ENCODE peak calls at places on chromosomes 4 and X, in four cellular contexts. One of them, this sample, is unnamed.

GRCh38 chr4:15215118-15215517 is 212.7 kb upstream of the C1QTNF7 start:
- DNase-seq in colonic mucosa: no peak
- DNase-seq in heart left ventricle: no peak
- DNase-seq in choroid plexus epithelial cell: no peak
- DNase-seq in this sample: no peak

GRCh38 chrX:107619836-107620235 is 8.5 kb upstream of the PRPS1 start:
- DNase-seq in heart left ventricle: no peak
- DNase-seq in colonic mucosa: no peak
- DNase-seq in choroid plexus epithelial cell: no peak
- DNase-seq in this sample: no peak

GRCh38 chr4:6345866-6346265 is 76.2 kb downstream of the WFS1 start:
- DNase-seq in choroid plexus epithelial cell: no peak
- DNase-seq in colonic mucosa: no peak
- DNase-seq in heart left ventricle: no peak
- DNase-seq in this sample: no peak

GRCh38 chrX:41142130-41142529 is 56.9 kb downstream of the USP9X start:
- DNase-seq in colonic mucosa: no peak
- DNase-seq in choroid plexus epithelial cell: no peak
- DNase-seq in heart left ventricle: no peak
- DNase-seq in this sample: no peak

GRCh38 chr4:102493794-102494193 is 7.4 kb upstream of the NFKB1 start:
- DNase-seq in heart left ventricle: no peak
- DNase-seq in colonic mucosa: peak
- DNase-seq in choroid plexus epithelial cell: no peak
- DNase-seq in this sample: no peak

GRCh38 chrX:57453901-57454300 is 137.9 kb upstream of the ZXDB start:
- DNase-seq in heart left ventricle: no peak
- DNase-seq in choroid plexus epithelial cell: peak
- DNase-seq in colonic mucosa: no peak
- DNase-seq in this sample: no peak

GRCh38 chr4:19327364-19327763 is 924.3 kb upstream of the SLIT2 start:
- DNase-seq in colonic mucosa: no peak
- DNase-seq in heart left ventricle: no peak
- DNase-seq in choroid plexus epithelial cell: peak
- DNase-seq in this sample: no peak

GRCh38 chrX:10433296-10433965 is 187.0 kb downstream of the MID1 start:
- DNase-seq in choroid plexus epithelial cell: no peak
- DNase-seq in heart left ventricle: no peak
- DNase-seq in colonic mucosa: no peak
- DNase-seq in this sample: no peak

GRCh38 chrX:34624416-34624815 is 32.7 kb downstream of the TMEM47 start:
- DNase-seq in colonic mucosa: no peak
- DNase-seq in choroid plexus epithelial cell: no peak
- DNase-seq in heart left ventricle: no peak
- DNase-seq in this sample: no peak

GRCh38 chrX:24154490-24155034 is 5.0 kb downstream of the ZFX start:
- DNase-seq in heart left ventricle: no peak
- DNase-seq in colonic mucosa: no peak
- DNase-seq in choroid plexus epithelial cell: peak
- DNase-seq in this sample: no peak

GRCh38 chr4:8025668-8026067 is 86.0 kb upstream of the AFAP1 start:
- DNase-seq in colonic mucosa: no peak
- DNase-seq in choroid plexus epithelial cell: no peak
- DNase-seq in heart left ventricle: no peak
- DNase-seq in this sample: no peak

GRCh38 chr4:119050501-119051090 is 85.0 kb upstream of the MYOZ2 start:
- DNase-seq in colonic mucosa: no peak
- DNase-seq in heart left ventricle: no peak
- DNase-seq in choroid plexus epithelial cell: peak
- DNase-seq in this sample: no peak

GRCh38 chrX:20418379-20418778 is 151.7 kb upstream of the RPS6KA3 start:
- DNase-seq in heart left ventricle: no peak
- DNase-seq in choroid plexus epithelial cell: no peak
- DNase-seq in colonic mucosa: no peak
- DNase-seq in this sample: no peak

GRCh38 chrX:22122510-22122909 is 90.4 kb downstream of the PHEX start:
- DNase-seq in choroid plexus epithelial cell: peak
- DNase-seq in heart left ventricle: no peak
- DNase-seq in colonic mucosa: no peak
- DNase-seq in this sample: peak

GRCh38 chrX:73851014-73852009 is 288.3 kb downstream of the CHIC1 start:
- DNase-seq in colonic mucosa: peak
- DNase-seq in choroid plexus epithelial cell: no peak
- DNase-seq in heart left ventricle: peak
- DNase-seq in this sample: no peak

GRCh38 chrX:143340190-143340589 is 177.1 kb downstream of the SPANXN3 start:
- DNase-seq in colonic mucosa: no peak
- DNase-seq in heart left ventricle: no peak
- DNase-seq in choroid plexus epithelial cell: no peak
- DNase-seq in this sample: no peak

GRCh38 chr4:84814100-84814750 is 152.3 kb downstream of the WDFY3 start:
- DNase-seq in colonic mucosa: no peak
- DNase-seq in heart left ventricle: no peak
- DNase-seq in choroid plexus epithelial cell: peak
- DNase-seq in this sample: no peak

GRCh38 chr4:24369630-24370029 is 214.7 kb downstream of the DHX15 start:
- DNase-seq in heart left ventricle: no peak
- DNase-seq in colonic mucosa: no peak
- DNase-seq in choroid plexus epithelial cell: no peak
- DNase-seq in this sample: no peak

GRCh38 chr4:10001757-10002156 is 19.5 kb downstream of the SLC2A9 start:
- DNase-seq in heart left ventricle: no peak
- DNase-seq in colonic mucosa: no peak
- DNase-seq in choroid plexus epithelial cell: no peak
- DNase-seq in this sample: no peak

GRCh38 chrX:78321809-78322208 is 5.6 kb downstream of the CYSLTR1 start:
- DNase-seq in choroid plexus epithelial cell: no peak
- DNase-seq in heart left ventricle: peak
- DNase-seq in colonic mucosa: peak
- DNase-seq in this sample: no peak

GRCh38 chr4:92678292-92678691 is 374.5 kb downstream of the GRID2 start:
- DNase-seq in colonic mucosa: no peak
- DNase-seq in heart left ventricle: no peak
- DNase-seq in choroid plexus epithelial cell: no peak
- DNase-seq in this sample: no peak

GRCh38 chrX:11585174-11585573 is 80.5 kb downstream of the ARHGAP6 start:
- DNase-seq in colonic mucosa: no peak
- DNase-seq in choroid plexus epithelial cell: no peak
- DNase-seq in heart left ventricle: no peak
- DNase-seq in this sample: no peak

GRCh38 chr4:151355155-151355554 is 29.8 kb upstream of the SH3D19 start:
- DNase-seq in choroid plexus epithelial cell: no peak
- DNase-seq in colonic mucosa: no peak
- DNase-seq in heart left ventricle: no peak
- DNase-seq in this sample: no peak

GRCh38 chrX:8868906-8869305 is 67.7 kb upstream of the FAM9A start:
- DNase-seq in colonic mucosa: no peak
- DNase-seq in choroid plexus epithelial cell: peak
- DNase-seq in heart left ventricle: no peak
- DNase-seq in this sample: no peak

GRCh38 chrX:74343327-74343969 is 39.5 kb downstream of the ZCCHC13 start:
- DNase-seq in choroid plexus epithelial cell: no peak
- DNase-seq in heart left ventricle: no peak
- DNase-seq in colonic mucosa: no peak
- DNase-seq in this sample: no peak

GRCh38 chr4:147174561-147174960 is 228.9 kb upstream of the TTC29 start:
- DNase-seq in colonic mucosa: no peak
- DNase-seq in heart left ventricle: no peak
- DNase-seq in choroid plexus epithelial cell: no peak
- DNase-seq in this sample: no peak

GRCh38 chr4:186169942-186170802 is 21.2 kb upstream of the CYP4V2 start:
- DNase-seq in choroid plexus epithelial cell: no peak
- DNase-seq in heart left ventricle: no peak
- DNase-seq in colonic mucosa: no peak
- DNase-seq in this sample: no peak

GRCh38 chrX:137891431-137891830 is 325.5 kb downstream of the ZIC3 start:
- DNase-seq in heart left ventricle: no peak
- DNase-seq in choroid plexus epithelial cell: no peak
- DNase-seq in colonic mucosa: no peak
- DNase-seq in this sample: no peak

GRCh38 chrX:137896123-137896522 is 330.2 kb downstream of the ZIC3 start:
- DNase-seq in choroid plexus epithelial cell: no peak
- DNase-seq in heart left ventricle: no peak
- DNase-seq in colonic mucosa: no peak
- DNase-seq in this sample: no peak
- TF ChIP-seq CTCF in choroid plexus epithelial cell: no peak
- TF ChIP-seq CTCF in heart left ventricle: no peak
- TF ChIP-seq CTCF in colonic mucosa: no peak
- TF ChIP-seq CTCF in this sample: no peak

GRCh38 chrX:53321216-53321942 is 40.0 kb upstream of the IQSEC2 start:
- DNase-seq in choroid plexus epithelial cell: no peak
- DNase-seq in colonic mucosa: no peak
- DNase-seq in heart left ventricle: no peak
- DNase-seq in this sample: no peak
- TF ChIP-seq CTCF in choroid plexus epithelial cell: no peak
- TF ChIP-seq CTCF in colonic mucosa: no peak
- TF ChIP-seq CTCF in heart left ventricle: no peak
- TF ChIP-seq CTCF in this sample: no peak

GRCh38 chr4:108042927-108043326 is 53.2 kb downstream of the HADH start:
- DNase-seq in choroid plexus epithelial cell: no peak
- DNase-seq in colonic mucosa: no peak
- DNase-seq in heart left ventricle: no peak
- DNase-seq in this sample: no peak
- TF ChIP-seq CTCF in choroid plexus epithelial cell: no peak
- TF ChIP-seq CTCF in colonic mucosa: no peak
- TF ChIP-seq CTCF in heart left ventricle: no peak
- TF ChIP-seq CTCF in this sample: no peak

GRCh38 chr4:1765409-1766335 is 27.4 kb upstream of the FGFR3 start:
- DNase-seq in colonic mucosa: no peak
- DNase-seq in choroid plexus epithelial cell: no peak
- DNase-seq in heart left ventricle: no peak
- DNase-seq in this sample: no peak

GRCh38 chr4:1764670-1765069 is 28.4 kb upstream of the FGFR3 start:
- DNase-seq in colonic mucosa: no peak
- DNase-seq in heart left ventricle: no peak
- DNase-seq in choroid plexus epithelial cell: no peak
- DNase-seq in this sample: no peak

GRCh38 chr4:1763070-1763549 is 30.0 kb upstream of the FGFR3 start:
- DNase-seq in choroid plexus epithelial cell: no peak
- DNase-seq in colonic mucosa: no peak
- DNase-seq in heart left ventricle: no peak
- DNase-seq in this sample: no peak

GRCh38 chr4:1762264-1763010 is 30.7 kb upstream of the FGFR3 start:
- DNase-seq in colonic mucosa: no peak
- DNase-seq in heart left ventricle: no peak
- DNase-seq in choroid plexus epithelial cell: no peak
- DNase-seq in this sample: no peak

GRCh38 chr4:1763550-1764080 is 29.5 kb upstream of the FGFR3 start:
- DNase-seq in colonic mucosa: peak
- DNase-seq in choroid plexus epithelial cell: peak
- DNase-seq in heart left ventricle: no peak
- DNase-seq in this sample: no peak
- TF ChIP-seq CTCF in colonic mucosa: no peak
- TF ChIP-seq CTCF in choroid plexus epithelial cell: peak
- TF ChIP-seq CTCF in heart left ventricle: peak
- TF ChIP-seq CTCF in this sample: no peak

DNA sequence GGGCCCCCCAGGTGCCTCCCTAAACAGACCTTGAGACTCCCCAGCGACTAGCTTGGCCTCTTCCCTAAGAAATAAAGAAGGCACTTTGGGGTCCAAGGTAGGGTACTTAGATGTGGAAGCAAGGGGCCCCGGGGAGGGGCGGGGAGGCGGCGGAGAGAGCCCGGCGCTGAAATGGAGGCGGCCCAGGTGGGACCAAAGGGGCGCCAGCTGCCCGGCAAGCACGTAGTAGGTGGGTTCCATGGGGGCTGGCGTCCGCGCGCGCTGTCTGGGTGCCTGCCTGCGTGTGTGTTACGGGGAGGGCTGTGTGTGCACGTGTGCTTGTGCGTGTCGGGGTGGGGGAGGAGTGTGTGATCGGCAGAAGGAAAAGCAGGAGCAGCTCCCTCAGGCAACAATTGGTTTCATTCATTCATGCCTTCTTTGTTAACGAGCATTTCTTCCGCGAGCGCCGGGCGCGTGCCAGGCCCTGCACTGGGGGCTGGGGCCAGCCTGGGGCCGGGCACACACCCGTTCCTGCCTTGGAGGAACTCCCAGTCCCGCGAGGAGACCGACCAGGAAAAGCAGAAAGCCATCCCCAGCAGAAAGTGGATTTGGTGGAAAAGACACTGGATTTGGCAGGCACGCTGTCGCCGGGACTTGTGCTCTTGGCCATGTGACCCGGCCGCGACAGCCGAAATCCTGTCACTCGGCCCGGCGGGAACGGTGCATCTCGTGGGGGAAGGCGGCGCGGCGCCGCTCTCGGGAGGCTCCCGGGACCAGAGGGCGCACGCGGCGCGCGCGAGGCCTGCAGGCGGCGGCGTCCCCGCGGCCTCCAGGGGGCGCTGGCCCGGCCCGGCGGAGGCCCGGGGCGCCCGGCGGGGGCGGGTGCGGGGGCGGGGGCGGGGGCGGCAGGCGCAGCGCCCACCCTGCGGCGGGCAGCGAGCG is 3.3 kb upstream of the DUSP9 start:
- DNase-seq in choroid plexus epithelial cell: no peak
- DNase-seq in heart left ventricle: peak
- DNase-seq in colonic mucosa: peak
- DNase-seq in this sample: no peak
- TF ChIP-seq CTCF in choroid plexus epithelial cell: no peak
- TF ChIP-seq CTCF in heart left ventricle: peak
- TF ChIP-seq CTCF in colonic mucosa: no peak
- TF ChIP-seq CTCF in this sample: peak

GRCh38 chr4:183721207-183722081 is 62.4 kb downstream of the TRAPPC11 start:
- DNase-seq in colonic mucosa: peak
- DNase-seq in choroid plexus epithelial cell: peak
- DNase-seq in heart left ventricle: peak
- DNase-seq in this sample: peak
- TF ChIP-seq CTCF in colonic mucosa: peak
- TF ChIP-seq CTCF in choroid plexus epithelial cell: peak
- TF ChIP-seq CTCF in heart left ventricle: peak
- TF ChIP-seq CTCF in this sample: no peak

GRCh38 chr4:98110929-98111328 is 32.3 kb downstream of the STPG2 start:
- DNase-seq in colonic mucosa: no peak
- DNase-seq in choroid plexus epithelial cell: no peak
- DNase-seq in heart left ventricle: no peak
- DNase-seq in this sample: no peak

GRCh38 chr4:98117363-98117762 is 25.9 kb downstream of the STPG2 start:
- DNase-seq in heart left ventricle: no peak
- DNase-seq in choroid plexus epithelial cell: no peak
- DNase-seq in colonic mucosa: no peak
- DNase-seq in this sample: no peak

GRCh38 chr4:98110214-98110613 is 33.1 kb downstream of the STPG2 start:
- DNase-seq in colonic mucosa: no peak
- DNase-seq in choroid plexus epithelial cell: no peak
- DNase-seq in heart left ventricle: no peak
- DNase-seq in this sample: no peak

GRCh38 chr4:98113005-98113404 is 30.3 kb downstream of the STPG2 start:
- DNase-seq in colonic mucosa: no peak
- DNase-seq in choroid plexus epithelial cell: peak
- DNase-seq in heart left ventricle: no peak
- DNase-seq in this sample: no peak
- TF ChIP-seq CTCF in colonic mucosa: no peak
- TF ChIP-seq CTCF in choroid plexus epithelial cell: peak
- TF ChIP-seq CTCF in heart left ventricle: peak
- TF ChIP-seq CTCF in this sample: peak

This sample was measured in osteocyte.